ENCODE peak calls at places on chromosomes 6 and 20, in four cellular contexts. D is adrenal gland, R is breast epithelium, Y is endodermal cell. F is an unnamed sample. For H3K4me1, the result is how much of the 10 kb centered on the place peaks cover.

GRCh38 chr20:43981535-43981934 is 66.9 kb downstream of the TOX2 start:
- DNase-seq in D (no peak), R (no peak), Y (no peak), F (no peak)

GRCh38 chr6:160534050-160534696 is 129.9 kb downstream of the LPA start:
- DNase-seq in D (peak), R (peak), Y (peak), F (peak)

GRCh38 chr20:36467076-36467999 is 74.0 kb upstream of the MYL9 start:
- DNase-seq in D (no peak), R (no peak), Y (no peak), F (peak)

GRCh38 chr6:127446356-127446755 is 12.8 kb downstream of the KIAA0408 start:
- DNase-seq in D (no peak), R (no peak), Y (no peak), F (no peak)

GRCh38 chr6:42137192-42137753 is 5.1 kb downstream of the C6orf132 start:
- DNase-seq in D (no peak), R (peak), Y (peak), F (no peak)

GRCh38 chr20:32201977-32202363 is 5.6 kb downstream of the PLAGL2 start:
- DNase-seq in D (no peak), R (peak), Y (no peak), F (no peak)

GRCh38 chr6:152854086-152854795 is 103.6 kb downstream of the VIP start:
- DNase-seq in D (no peak), R (no peak), Y (no peak), F (no peak)

GRCh38 chr6:93889713-93890112 is 470.4 kb upstream of the EPHA7 start:
- DNase-seq in D (no peak), R (no peak), Y (no peak), F (no peak)

GRCh38 chr6:161152904-161153662 is 120.8 kb downstream of the AGPAT4 start:
- DNase-seq in D (no peak), R (no peak), Y (no peak), F (no peak)

GRCh38 chr6:165976705-165977104 is 190.9 kb downstream of the TBXT start:
- DNase-seq in D (no peak), R (no peak), Y (peak), F (no peak)
- TF ChIP-seq CTCF in D (no peak), R (no peak), Y (peak), F (no peak)

GRCh38 chr6:167957626-167958025 is 39.8 kb upstream of the KIF25 start:
- DNase-seq in D (no peak), R (no peak), Y (no peak), F (no peak)

GRCh38 chr6:167953551-167953950 is 43.9 kb upstream of the KIF25 start:
- DNase-seq in D (no peak), R (no peak), Y (no peak), F (no peak)

GRCh38 chr6:167954151-167954550 is 43.3 kb upstream of the KIF25 start:
- DNase-seq in D (no peak), R (no peak), Y (no peak), F (no peak)

GRCh38 chr6:167956983-167957492 is 40.4 kb upstream of the KIF25 start:
- DNase-seq in D (no peak), R (no peak), Y (no peak), F (no peak)

GRCh38 chr6:167956491-167956890 is 41.0 kb upstream of the KIF25 start:
- DNase-seq in D (no peak), R (no peak), Y (no peak), F (no peak)
- H3K27ac ChIP-seq in D (no peak), R (no peak), Y (no peak), F (no peak)

GRCh38 chr6:133811557-133811956 is 77.4 kb upstream of the TCF21 start:
- DNase-seq in D (no peak), R (no peak), Y (no peak), F (no peak)
- H3K4me1 ChIP-seq in D (under half), R (under half), Y (under half), F (under half)

GRCh38 chr6:167092672-167093339 is 30.1 kb upstream of the CCR6 start:
- DNase-seq in D (no peak), R (no peak), Y (no peak), F (no peak)

GRCh38 chr6:167090171-167090570 is 32.7 kb upstream of the CCR6 start:
- DNase-seq in D (no peak), R (no peak), Y (no peak), F (no peak)

GRCh38 chr6:167089243-167090142 is 33.4 kb upstream of the CCR6 start:
- DNase-seq in D (no peak), R (no peak), Y (no peak), F (no peak)

GRCh38 chr6:167093406-167093921 is 29.4 kb upstream of the CCR6 start:
- DNase-seq in D (no peak), R (no peak), Y (peak), F (no peak)

GRCh38 chr6:167091149-167092107 is 31.5 kb upstream of the CCR6 start:
- DNase-seq in D (no peak), R (no peak), Y (no peak), F (no peak)
- TF ChIP-seq CTCF in D (no peak), R (no peak), Y (no peak), F (no peak)

GRCh38 chr6:12163744-12164507 is 126.2 kb upstream of the EDN1 start:
- DNase-seq in D (no peak), R (no peak), Y (no peak), F (no peak)

GRCh38 chr6:12158686-12159415 is 131.3 kb upstream of the EDN1 start:
- DNase-seq in D (no peak), R (no peak), Y (no peak), F (no peak)

GRCh38 chr6:12163149-12163548 is 127.0 kb upstream of the EDN1 start:
- DNase-seq in D (no peak), R (no peak), Y (no peak), F (peak)

GRCh38 chr6:12162203-12162602 is 128.0 kb upstream of the EDN1 start:
- DNase-seq in D (no peak), R (no peak), Y (no peak), F (no peak)

GRCh38 chr6:12160350-12160749 is 129.8 kb upstream of the EDN1 start:
- DNase-seq in D (no peak), R (no peak), Y (no peak), F (no peak)
- H3K27ac ChIP-seq in D (no peak), R (peak), Y (no peak), F (no peak)

GRCh38 chr6:149897855-149898744 is at the start of gene RAET1E:
- DNase-seq in D (no peak), R (no peak), Y (peak), F (no peak)

GRCh38 chr6:149897015-149897697 is 757 bp downstream of the RAET1E start:
- DNase-seq in D (peak), R (peak), Y (no peak), F (no peak)

GRCh38 chr6:149899486-149899885 is 1.6 kb upstream of the RAET1E start:
- DNase-seq in D (no peak), R (no peak), Y (peak), F (no peak)

GRCh38 chr6:149899926-149900619 is 2.2 kb upstream of the RAET1E start:
- DNase-seq in D (no peak), R (no peak), Y (peak), F (no peak)

DNA sequence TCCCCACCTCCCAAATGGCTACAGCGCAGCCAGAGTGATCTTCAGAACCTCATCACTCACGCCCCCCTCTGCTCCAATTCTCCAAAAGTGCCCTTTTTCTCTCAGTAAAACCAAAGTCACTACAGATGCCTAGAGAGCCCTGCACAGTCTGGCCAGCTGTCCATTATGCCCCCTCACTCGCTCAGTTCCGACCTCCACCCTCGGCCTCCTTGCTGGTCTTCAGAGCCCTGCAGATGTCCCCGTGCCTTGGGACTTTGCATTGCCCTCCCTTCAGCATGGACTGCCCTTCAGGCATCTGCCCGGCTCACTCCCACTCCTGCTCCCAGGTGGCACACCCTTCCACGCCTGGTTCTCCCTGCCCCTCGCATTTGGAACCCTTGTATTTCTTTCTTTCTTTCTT is 1.1 kb upstream of the RAET1E start:
- DNase-seq in D (no peak), R (no peak), Y (peak), F (no peak)
- H3K4me1 ChIP-seq in D (under half), R (under half), Y (under half), F (under half)

GRCh38 chr6:15512126-15512525 is 150.7 kb downstream of the DTNBP1 start:
- DNase-seq in D (no peak), R (no peak), Y (no peak), F (no peak)
- TF ChIP-seq CTCF in D (peak), R (no peak), Y (peak), F (no peak)

GRCh38 chr6:40353967-40354452 is 233.2 kb downstream of the LRFN2 start:
- DNase-seq in D (no peak), R (no peak), Y (peak), F (no peak)

GRCh38 chr6:40358473-40359460 is 228.4 kb downstream of the LRFN2 start:
- DNase-seq in D (no peak), R (no peak), Y (peak), F (no peak)

GRCh38 chr6:40355532-40355931 is 231.6 kb downstream of the LRFN2 start:
- DNase-seq in D (no peak), R (no peak), Y (peak), F (no peak)

GRCh38 chr6:40353197-40353966 is 233.8 kb downstream of the LRFN2 start:
- DNase-seq in D (no peak), R (no peak), Y (peak), F (no peak)

DNA sequence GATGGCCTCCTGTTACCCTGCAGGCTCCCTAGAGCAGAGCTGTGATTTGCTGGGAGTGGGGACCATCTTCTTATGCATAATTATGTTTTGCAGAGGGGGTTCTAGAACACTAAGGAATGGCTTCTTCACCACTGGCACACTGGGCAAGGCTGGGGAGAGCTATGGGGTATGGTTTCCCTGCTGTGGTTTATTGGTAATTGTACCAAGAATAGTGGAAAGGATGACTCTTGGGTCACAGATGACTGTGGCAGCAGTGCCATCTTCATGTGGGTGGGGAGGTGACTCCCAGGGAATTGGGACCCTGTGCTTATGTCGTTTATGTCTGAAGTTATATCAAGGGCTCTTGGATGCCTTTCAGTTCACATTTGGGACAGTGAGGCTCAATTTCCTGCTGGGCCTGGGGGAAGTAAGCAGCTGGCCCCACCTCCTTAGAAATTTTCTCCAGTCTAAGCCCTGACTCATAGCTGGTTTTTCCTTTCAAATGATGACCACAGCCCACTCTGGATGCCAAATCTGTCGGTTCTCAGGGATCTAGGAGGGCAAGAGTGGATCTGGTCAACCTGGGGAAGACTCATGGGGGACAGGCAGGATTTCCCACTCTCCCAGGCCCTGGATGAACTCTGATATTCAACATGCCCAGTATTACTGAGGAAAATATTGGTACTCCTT is 230.8 kb downstream of the LRFN2 start:
- DNase-seq in D (no peak), R (no peak), Y (peak), F (no peak)
- H3K27ac ChIP-seq in D (no peak), R (no peak), Y (no peak), F (no peak)

F was measured in CD8-positive, alpha-beta T cell.